ENCODE peak calls at places on chromosomes 5 and 9, in six cellular contexts. R is GM12878, C is H1, N is SK-N-SH, T is HepG2, E is HCT116. L is an unnamed sample.

GRCh38 chr9:14303526-14303925 is 10.4 kb downstream of the NFIB start:
- DNase-seq in R (no peak), T (no peak), E (no peak), N (no peak), C (no peak), L (no peak)

GRCh38 chr9:137451976-137452760 is 7.0 kb downstream of the NSMF start:
- DNase-seq in R (no peak), N (no peak), T (no peak), E (no peak), C (no peak), L (no peak)

GRCh38 chr9:136588663-136589464 is 43.0 kb upstream of the NOTCH1 start:
- DNase-seq in T (no peak), E (no peak), N (no peak), R (no peak), C (no peak), L (no peak)

GRCh38 chr5:67065237-67065636 is 131.4 kb downstream of the CD180 start:
- DNase-seq in N (no peak), T (no peak), C (no peak), E (no peak), R (peak), L (no peak)

GRCh38 chr5:80368666-80369270 is 39.1 kb upstream of the ZFYVE16 start:
- DNase-seq in E (no peak), C (no peak), T (no peak), R (no peak), N (no peak), L (no peak)

GRCh38 chr5:150217874-150218692 is 28.2 kb downstream of the SLC6A7 start:
- DNase-seq in T (peak), N (peak), C (peak), R (peak), E (peak), L (peak)

GRCh38 chr5:50667079-50667652 is 729 bp downstream of the PARP8 start:
- DNase-seq in N (peak), T (no peak), E (no peak), C (peak), R (no peak), L (peak)

GRCh38 chr9:134158242-134158641 is 6.1 kb downstream of the RNU6ATAC start:
- DNase-seq in C (no peak), T (no peak), N (no peak), E (no peak), R (no peak), L (no peak)

GRCh38 chr5:43753069-43753468 is 150.1 kb downstream of the NNT start:
- DNase-seq in R (no peak), T (no peak), E (no peak), C (peak), N (no peak), L (no peak)

GRCh38 chr5:3036041-3036440 is 284.6 kb upstream of the IRX2 start:
- DNase-seq in E (no peak), R (no peak), N (no peak), C (no peak), T (no peak), L (no peak)

GRCh38 chr5:75322066-75322465 is 15.0 kb upstream of the HMGCR start:
- DNase-seq in N (no peak), R (no peak), T (no peak), E (no peak), C (no peak), L (no peak)

GRCh38 chr5:10607666-10608442 is 44.0 kb downstream of the ANKRD33B start:
- DNase-seq in R (peak), T (no peak), C (no peak), E (no peak), N (no peak), L (peak)

GRCh38 chr5:64767959-64768357 is 533 bp downstream of the SREK1IP1 start:
- DNase-seq in E (no peak), T (peak), N (no peak), C (no peak), R (no peak), L (peak)

GRCh38 chr5:133323464-133323863 is 271.7 kb downstream of the HSPA4 start:
- DNase-seq in E (no peak), T (no peak), N (no peak), R (no peak), C (no peak), L (no peak)

GRCh38 chr5:134000696-134001453 is 3.9 kb downstream of the VDAC1 start:
- DNase-seq in C (no peak), R (no peak), E (no peak), N (no peak), T (peak), L (no peak)

GRCh38 chr5:110752953-110753352 is 14.1 kb downstream of the SLC25A46 start:
- DNase-seq in T (no peak), R (peak), E (no peak), C (no peak), N (no peak), L (no peak)

GRCh38 chr5:114101153-114101552 is 260.7 kb upstream of the KCNN2 start:
- DNase-seq in T (peak), E (peak), C (no peak), N (peak), R (no peak), L (peak)

GRCh38 chr9:33161011-33161588 is 6.0 kb downstream of the B4GALT1 start:
- DNase-seq in R (no peak), N (peak), E (peak), C (no peak), T (no peak), L (peak)

GRCh38 chr9:79395691-79396558 is 175.8 kb upstream of the TLE4 start:
- DNase-seq in C (no peak), R (no peak), T (no peak), N (no peak), E (no peak), L (no peak)

GRCh38 chr5:122415030-122415429 is 103.0 kb downstream of the SNCAIP start:
- DNase-seq in E (no peak), C (no peak), T (no peak), N (no peak), R (no peak), L (no peak)
- H3K27ac ChIP-seq in E (no peak), C (no peak), T (no peak), N (no peak), R (no peak), L (no peak)

GRCh38 chr5:143573568-143574170 is 170.2 kb upstream of the NR3C1 start:
- DNase-seq in R (no peak), E (no peak), T (no peak), C (no peak), N (no peak), L (no peak)
- TF ChIP-seq MAX in R (no peak), E (no peak), T (no peak), C (no peak), N (no peak), L (no peak)

DNA sequence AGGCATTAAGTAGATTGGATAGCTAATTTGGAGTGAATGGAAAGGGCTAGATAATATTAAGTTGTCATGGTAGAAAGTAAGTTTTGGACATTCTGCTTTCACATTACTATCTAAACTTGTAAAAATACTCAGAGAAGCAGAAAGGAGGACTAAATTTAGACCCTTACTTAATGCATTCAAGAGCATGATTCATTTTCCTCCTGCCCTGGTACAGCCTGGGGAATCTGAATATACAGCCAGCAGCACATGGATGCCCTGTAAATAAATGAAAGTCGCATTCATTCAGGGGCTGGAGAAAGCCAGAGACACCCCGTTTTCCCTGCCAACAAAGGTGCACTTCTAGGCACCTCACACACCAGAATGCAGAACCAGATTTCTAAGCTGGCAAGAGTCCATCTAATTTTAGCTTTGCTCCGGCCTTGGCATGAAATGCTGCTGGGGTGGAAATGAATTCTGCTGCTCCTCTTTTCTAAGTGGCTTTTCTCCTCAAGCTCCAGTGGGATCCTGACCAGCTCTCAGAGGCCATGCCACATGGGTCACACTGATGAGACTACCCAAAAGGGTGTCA is 172.8 kb upstream of the KLF9 start:
- DNase-seq in T (no peak), C (no peak), E (no peak), R (no peak), N (no peak), L (peak)
- TF ChIP-seq POLR2AphosphoS5 in T (no peak), C (no peak), E (no peak), R (no peak), N (no peak), L (no peak)

GRCh38 chr9:132698989-132699388 is 28.7 kb downstream of the GTF3C4 start:
- DNase-seq in E (no peak), N (no peak), R (no peak), T (no peak), C (no peak), L (peak)

GRCh38 chr9:132699926-132700325 is 29.7 kb downstream of the GTF3C4 start:
- DNase-seq in N (no peak), E (no peak), C (no peak), T (no peak), R (no peak), L (peak)

GRCh38 chr9:132702254-132702653 is 32.0 kb downstream of the GTF3C4 start:
- DNase-seq in T (no peak), E (no peak), R (no peak), N (no peak), C (no peak), L (no peak)

GRCh38 chr9:132708239-132708638 is 38.0 kb downstream of the GTF3C4 start:
- DNase-seq in N (no peak), T (no peak), R (no peak), C (no peak), E (no peak), L (no peak)

DNA sequence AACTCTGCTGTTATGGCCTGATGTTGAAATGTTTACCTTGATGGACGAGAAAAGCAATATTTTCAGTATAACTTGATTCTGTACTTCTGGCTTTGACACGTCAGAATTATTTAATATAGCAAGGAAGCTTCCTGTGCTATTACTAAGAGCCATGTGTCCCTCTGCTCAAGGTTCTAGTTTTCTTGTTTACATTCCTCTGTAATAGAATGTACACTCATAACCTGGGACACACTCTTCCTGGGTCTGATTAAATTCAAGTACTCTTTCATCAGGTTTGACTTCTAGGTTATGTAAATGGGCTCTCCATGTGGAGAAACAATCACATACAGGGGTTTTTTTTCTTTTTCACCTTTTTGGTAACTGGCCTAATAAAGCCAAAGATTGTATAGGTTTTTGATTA is 33.1 kb downstream of the GTF3C4 start:
- DNase-seq in C (no peak), R (no peak), T (peak), E (no peak), N (no peak), L (no peak)
- H3K27ac ChIP-seq in C (no peak), R (no peak), T (no peak), E (no peak), N (no peak), L (no peak)

DNA sequence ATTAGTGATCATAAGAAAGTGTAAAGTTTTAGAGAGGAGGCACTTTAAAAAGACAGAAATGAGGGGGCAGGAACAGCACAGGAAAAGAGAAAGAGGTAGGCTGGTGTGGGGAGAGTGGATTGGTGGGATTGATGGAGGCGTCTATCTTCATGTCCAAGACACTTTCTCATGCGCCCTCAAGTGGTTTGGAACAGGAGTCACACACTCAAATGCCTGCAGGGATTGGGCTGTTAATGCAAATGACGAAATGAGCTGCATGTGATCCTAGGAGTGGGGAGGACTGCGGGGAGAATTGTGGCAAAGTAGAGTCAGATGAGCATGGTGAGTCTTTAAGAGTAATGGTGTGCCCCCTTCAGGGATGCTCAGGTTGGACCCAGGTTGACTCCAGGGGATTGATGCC is 5.5 kb downstream of the SLC36A3 start:
- DNase-seq in E (peak), T (peak), R (peak), N (peak), C (no peak), L (peak)
- TF ChIP-seq MAX in E (no peak), T (no peak), R (no peak), N (no peak), C (no peak), L (no peak)

GRCh38 chr5:128253224-128253623 is 169.7 kb downstream of the SLC12A2 start:
- DNase-seq in T (no peak), R (no peak), N (no peak), C (no peak), E (no peak), L (no peak)

GRCh38 chr5:128252196-128252595 is 168.6 kb downstream of the SLC12A2 start:
- DNase-seq in R (no peak), E (no peak), C (no peak), N (no peak), T (no peak), L (no peak)

GRCh38 chr5:128257096-128257495 is 173.5 kb downstream of the SLC12A2 start:
- DNase-seq in E (no peak), N (no peak), R (no peak), T (no peak), C (no peak), L (no peak)

GRCh38 chr5:128254789-128255188 is 171.2 kb downstream of the SLC12A2 start:
- DNase-seq in N (no peak), E (no peak), T (no peak), C (no peak), R (no peak), L (peak)

GRCh38 chr5:128252794-128253193 is 169.2 kb downstream of the SLC12A2 start:
- DNase-seq in E (no peak), T (no peak), R (no peak), C (no peak), N (no peak), L (peak)
- TF ChIP-seq POLR2AphosphoS5 in E (no peak), T (no peak), R (no peak), C (no peak), N (no peak), L (no peak)

L was measured in endothelial cell of umbilical vein.